ENCODE peak calls at places on chromosome 12, in four cellular contexts. One of them, this sample, is unnamed. For H3K9me1, the result is how much of the 10 kb centered on the place peaks cover.

GRCh38 chr12:123089631-123090353 is 61.1 kb downstream of the PITPNM2 start:
- DNase-seq in endothelial cell of umbilical vein: peak
- DNase-seq in K562: peak
- DNase-seq in IMR-90: peak
- DNase-seq in this sample: peak

GRCh38 chr12:50597200-50598195 is 92.7 kb downstream of the DIP2B start:
- DNase-seq in endothelial cell of umbilical vein: peak
- DNase-seq in IMR-90: peak
- DNase-seq in K562: no peak
- DNase-seq in this sample: peak

GRCh38 chr12:4829793-4830162 is 79.9 kb upstream of the KCNA1 start:
- DNase-seq in IMR-90: no peak
- DNase-seq in endothelial cell of umbilical vein: no peak
- DNase-seq in K562: no peak
- DNase-seq in this sample: no peak

GRCh38 chr12:49631336-49631907 is 8.1 kb downstream of the PRPF40B start:
- DNase-seq in K562: peak
- DNase-seq in IMR-90: no peak
- DNase-seq in endothelial cell of umbilical vein: no peak
- DNase-seq in this sample: no peak

GRCh38 chr12:122730215-122731014 is at the start of gene HCAR1:
- DNase-seq in IMR-90: no peak
- DNase-seq in endothelial cell of umbilical vein: no peak
- DNase-seq in K562: no peak
- DNase-seq in this sample: no peak

GRCh38 chr12:2963154-2963759 is 4.1 kb downstream of the TEAD4 start:
- DNase-seq in K562: no peak
- DNase-seq in IMR-90: no peak
- DNase-seq in endothelial cell of umbilical vein: peak
- DNase-seq in this sample: no peak

GRCh38 chr12:58889557-58889956 is 30.7 kb downstream of the LRIG3 start:
- DNase-seq in IMR-90: no peak
- DNase-seq in endothelial cell of umbilical vein: no peak
- DNase-seq in K562: no peak
- DNase-seq in this sample: no peak

GRCh38 chr12:8890313-8891084 is 23.8 kb upstream of the PHC1 start:
- DNase-seq in K562: peak
- DNase-seq in endothelial cell of umbilical vein: peak
- DNase-seq in IMR-90: peak
- DNase-seq in this sample: no peak

GRCh38 chr12:6928703-6929407 is 1.1 kb downstream of the ATN1 start:
- DNase-seq in IMR-90: no peak
- DNase-seq in K562: no peak
- DNase-seq in endothelial cell of umbilical vein: no peak
- DNase-seq in this sample: no peak

GRCh38 chr12:50326636-50327284 is 43.4 kb upstream of the LIMA1 start:
- DNase-seq in IMR-90: peak
- DNase-seq in K562: no peak
- DNase-seq in endothelial cell of umbilical vein: peak
- DNase-seq in this sample: no peak

GRCh38 chr12:28961948-28962384 is 187.1 kb upstream of the FAR2 start:
- DNase-seq in K562: no peak
- DNase-seq in endothelial cell of umbilical vein: peak
- DNase-seq in IMR-90: no peak
- DNase-seq in this sample: no peak

GRCh38 chr12:28958553-28959195 is 190.4 kb upstream of the FAR2 start:
- DNase-seq in K562: no peak
- DNase-seq in IMR-90: peak
- DNase-seq in endothelial cell of umbilical vein: peak
- DNase-seq in this sample: no peak

GRCh38 chr12:28966049-28966778 is 182.9 kb upstream of the FAR2 start:
- DNase-seq in K562: no peak
- DNase-seq in IMR-90: peak
- DNase-seq in endothelial cell of umbilical vein: peak
- DNase-seq in this sample: no peak

GRCh38 chr12:28967426-28967825 is 181.7 kb upstream of the FAR2 start:
- DNase-seq in K562: no peak
- DNase-seq in IMR-90: no peak
- DNase-seq in endothelial cell of umbilical vein: no peak
- DNase-seq in this sample: no peak

DNA sequence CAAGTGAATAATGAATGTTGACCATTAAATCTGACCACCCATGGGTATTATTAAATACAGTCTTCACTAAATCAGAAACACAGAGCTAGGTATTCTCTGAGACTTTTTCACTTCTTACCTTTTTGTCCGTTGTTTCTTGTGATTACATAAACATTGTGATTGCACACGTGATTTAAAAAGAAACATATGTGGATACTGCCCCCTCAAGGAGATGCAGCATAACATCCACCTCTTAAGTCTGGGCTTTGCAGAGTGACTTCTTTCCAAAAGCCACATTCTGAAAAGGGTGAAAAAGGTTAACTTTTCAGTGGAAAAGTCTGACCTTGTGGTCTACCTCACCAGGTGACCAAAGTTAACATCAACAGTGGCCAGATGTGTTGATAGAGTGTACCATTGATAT is 185.5 kb upstream of the FAR2 start:
- DNase-seq in IMR-90: peak
- DNase-seq in endothelial cell of umbilical vein: peak
- DNase-seq in K562: no peak
- DNase-seq in this sample: peak
- H3K4me2 ChIP-seq in IMR-90: no peak
- H3K4me2 ChIP-seq in endothelial cell of umbilical vein: no peak
- H3K4me2 ChIP-seq in K562: no peak
- H3K4me2 ChIP-seq in this sample: no peak

GRCh38 chr12:84357314-84357713 is 555.3 kb downstream of the SLC6A15 start:
- DNase-seq in IMR-90: no peak
- DNase-seq in endothelial cell of umbilical vein: no peak
- DNase-seq in K562: no peak
- DNase-seq in this sample: no peak

GRCh38 chr12:84356224-84356623 is 556.4 kb downstream of the SLC6A15 start:
- DNase-seq in IMR-90: no peak
- DNase-seq in K562: no peak
- DNase-seq in endothelial cell of umbilical vein: no peak
- DNase-seq in this sample: no peak

GRCh38 chr12:84362552-84362897 is 550.1 kb downstream of the SLC6A15 start:
- DNase-seq in K562: no peak
- DNase-seq in IMR-90: no peak
- DNase-seq in endothelial cell of umbilical vein: no peak
- DNase-seq in this sample: no peak

DNA sequence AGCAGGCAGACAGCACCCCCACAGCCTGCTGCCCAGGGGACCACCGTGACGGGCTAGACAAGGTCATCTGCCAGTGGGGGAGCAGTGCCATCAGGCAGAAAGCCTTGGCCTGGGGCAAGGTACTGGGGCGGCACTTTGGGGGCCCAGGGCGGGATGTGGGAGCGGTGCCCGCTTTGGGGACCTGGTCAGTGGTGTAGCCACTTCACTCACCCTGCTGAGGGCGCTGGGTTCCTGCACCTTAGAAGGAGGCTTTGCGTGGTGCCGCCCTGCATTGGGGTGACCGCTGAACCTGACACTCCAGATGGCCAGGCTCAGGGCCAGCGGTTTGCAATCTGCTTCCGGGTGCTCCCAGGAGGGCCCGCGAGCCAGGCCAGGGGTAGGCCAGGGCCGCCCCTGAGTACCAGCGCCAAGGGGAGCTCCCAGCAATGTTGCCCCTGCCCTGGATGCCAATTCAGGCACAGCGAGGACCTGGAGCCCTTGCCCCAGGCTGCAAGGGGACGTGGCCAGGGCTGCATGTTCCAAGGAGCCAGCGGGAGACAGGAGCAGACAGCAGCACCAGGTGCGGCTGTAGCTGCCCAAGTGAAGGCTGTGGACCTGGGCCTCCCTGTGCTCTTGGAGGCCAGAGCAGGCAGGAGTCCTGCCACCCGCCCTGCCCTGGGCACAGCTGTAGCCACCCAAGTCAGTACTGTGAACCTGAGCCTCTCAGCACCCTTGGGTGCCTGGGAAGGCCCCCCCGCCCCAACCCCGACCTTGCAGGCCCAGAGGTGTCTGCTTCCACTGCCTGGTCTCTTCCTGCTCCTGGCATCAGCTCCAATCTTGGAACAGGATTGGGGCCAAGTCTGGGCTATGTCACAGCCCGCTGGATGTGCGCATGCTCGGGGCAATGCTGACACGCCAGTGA is 550.7 kb downstream of the SLC6A15 start:
- DNase-seq in endothelial cell of umbilical vein: no peak
- DNase-seq in K562: no peak
- DNase-seq in IMR-90: no peak
- DNase-seq in this sample: no peak
- H3K9me1 ChIP-seq in endothelial cell of umbilical vein: under half
- H3K9me1 ChIP-seq in K562: under half
- H3K9me1 ChIP-seq in IMR-90: under half
- H3K9me1 ChIP-seq in this sample: under half

DNA sequence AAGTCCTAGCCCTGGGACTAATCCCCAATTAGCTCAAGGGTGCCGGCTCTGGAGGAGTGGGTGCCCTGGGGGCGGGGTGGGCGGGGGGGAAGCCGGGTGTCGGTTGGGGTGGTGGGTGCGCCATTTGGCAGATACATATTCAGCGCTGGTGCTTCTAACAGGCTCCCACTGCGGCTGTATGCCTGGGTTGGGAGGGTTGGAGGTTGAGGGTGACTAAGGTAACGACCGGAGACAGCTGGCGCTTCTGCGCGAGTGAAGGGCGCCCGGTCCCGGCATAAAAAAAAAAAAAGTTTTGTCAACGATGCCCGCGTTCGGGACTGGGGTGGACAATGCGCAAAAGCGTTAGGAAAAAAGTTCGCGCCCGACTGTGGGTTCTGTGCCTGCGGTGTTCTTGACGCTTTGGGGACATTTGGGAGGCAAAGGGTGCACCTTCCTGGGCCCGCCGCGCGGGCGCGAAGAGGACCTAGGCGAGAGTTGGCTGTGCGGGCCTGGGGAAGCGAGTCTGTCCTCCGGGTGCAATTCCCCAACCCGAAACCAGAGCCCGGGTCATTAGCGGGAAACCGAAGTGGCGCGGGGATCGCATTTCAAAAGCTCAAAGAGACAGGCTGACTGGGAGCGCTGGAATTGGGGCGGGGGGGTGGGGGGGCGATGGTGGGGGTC is 19.2 kb downstream of the TBX3 start:
- DNase-seq in K562: no peak
- DNase-seq in endothelial cell of umbilical vein: no peak
- DNase-seq in IMR-90: no peak
- DNase-seq in this sample: no peak
- H3K4me3 ChIP-seq in K562: no peak
- H3K4me3 ChIP-seq in endothelial cell of umbilical vein: no peak
- H3K4me3 ChIP-seq in IMR-90: no peak
- H3K4me3 ChIP-seq in this sample: peak

GRCh38 chr12:47017041-47017713 is 62.2 kb upstream of the PCED1B start:
- DNase-seq in IMR-90: no peak
- DNase-seq in endothelial cell of umbilical vein: no peak
- DNase-seq in K562: no peak
- DNase-seq in this sample: no peak

GRCh38 chr12:47012552-47012951 is 66.9 kb upstream of the PCED1B start:
- DNase-seq in endothelial cell of umbilical vein: no peak
- DNase-seq in K562: no peak
- DNase-seq in IMR-90: no peak
- DNase-seq in this sample: no peak

GRCh38 chr12:47017901-47018479 is 61.4 kb upstream of the PCED1B start:
- DNase-seq in IMR-90: peak
- DNase-seq in K562: no peak
- DNase-seq in endothelial cell of umbilical vein: no peak
- DNase-seq in this sample: peak

GRCh38 chr12:47015381-47015780 is 64.0 kb upstream of the PCED1B start:
- DNase-seq in endothelial cell of umbilical vein: no peak
- DNase-seq in K562: no peak
- DNase-seq in IMR-90: no peak
- DNase-seq in this sample: no peak

DNA sequence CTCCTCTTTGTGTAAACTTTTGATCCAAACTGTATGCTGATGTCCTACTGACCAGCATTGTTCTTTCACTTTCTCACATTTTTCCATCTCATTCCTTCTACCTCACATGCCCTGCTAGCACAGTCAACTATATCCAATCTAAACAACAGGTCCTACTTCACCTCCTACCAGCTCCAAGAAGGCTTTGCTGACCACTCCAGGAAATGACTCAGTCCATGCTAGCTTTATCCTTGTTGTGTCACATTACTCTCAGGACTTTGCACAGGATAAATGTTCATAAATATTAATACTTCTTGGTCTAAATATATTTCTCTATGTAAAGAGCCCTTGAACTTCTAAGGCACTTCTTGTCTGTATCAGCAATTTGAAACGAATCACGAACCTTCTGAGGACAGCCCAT is 64.9 kb upstream of the PCED1B start:
- DNase-seq in IMR-90: peak
- DNase-seq in K562: no peak
- DNase-seq in endothelial cell of umbilical vein: peak
- DNase-seq in this sample: no peak
- H3K4me2 ChIP-seq in IMR-90: peak
- H3K4me2 ChIP-seq in K562: no peak
- H3K4me2 ChIP-seq in endothelial cell of umbilical vein: peak
- H3K4me2 ChIP-seq in this sample: no peak

GRCh38 chr12:22518067-22518719 is 26.1 kb downstream of the C2CD5 start:
- DNase-seq in K562: no peak
- DNase-seq in endothelial cell of umbilical vein: peak
- DNase-seq in IMR-90: peak
- DNase-seq in this sample: peak
- H3K9me1 ChIP-seq in K562: under half
- H3K9me1 ChIP-seq in endothelial cell of umbilical vein: under half
- H3K9me1 ChIP-seq in IMR-90: under half
- H3K9me1 ChIP-seq in this sample: under half

GRCh38 chr12:54750-55535 is 11.6 kb upstream of the IQSEC3 start:
- DNase-seq in endothelial cell of umbilical vein: no peak
- DNase-seq in IMR-90: no peak
- DNase-seq in K562: peak
- DNase-seq in this sample: no peak

GRCh38 chr12:54331-54730 is 12.2 kb upstream of the IQSEC3 start:
- DNase-seq in IMR-90: no peak
- DNase-seq in endothelial cell of umbilical vein: no peak
- DNase-seq in K562: no peak
- DNase-seq in this sample: no peak

GRCh38 chr12:53023-53734 is 13.4 kb upstream of the IQSEC3 start:
- DNase-seq in K562: no peak
- DNase-seq in IMR-90: no peak
- DNase-seq in endothelial cell of umbilical vein: no peak
- DNase-seq in this sample: no peak

GRCh38 chr12:56683-57346 is 9.8 kb upstream of the IQSEC3 start:
- DNase-seq in K562: peak
- DNase-seq in endothelial cell of umbilical vein: no peak
- DNase-seq in IMR-90: no peak
- DNase-seq in this sample: no peak

DNA sequence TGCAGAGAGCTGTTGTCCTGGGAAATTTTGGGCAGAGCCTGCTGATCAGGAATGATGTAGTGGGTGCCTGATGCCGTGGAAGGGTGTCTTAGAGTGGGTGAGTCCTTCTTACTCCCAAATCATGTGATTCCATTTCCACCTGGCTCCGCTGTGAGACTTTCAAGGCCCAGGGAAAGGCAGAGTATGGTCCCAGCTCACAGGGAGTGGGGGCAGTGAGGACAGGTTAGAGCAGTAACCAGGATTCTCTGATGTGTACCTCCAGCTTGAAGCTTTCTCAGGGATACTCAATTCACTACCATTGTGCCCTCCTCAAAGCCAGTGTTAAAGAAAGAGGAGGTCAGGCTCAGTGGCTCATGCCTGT is 12.9 kb upstream of the IQSEC3 start:
- DNase-seq in K562: peak
- DNase-seq in IMR-90: no peak
- DNase-seq in endothelial cell of umbilical vein: no peak
- DNase-seq in this sample: no peak
- H3K4me3 ChIP-seq in K562: no peak
- H3K4me3 ChIP-seq in IMR-90: no peak
- H3K4me3 ChIP-seq in endothelial cell of umbilical vein: no peak
- H3K4me3 ChIP-seq in this sample: no peak